ENCODE peak calls at places on chromosome 14, in four cellular contexts. One of them, this sample, is unnamed. For H3K4me1, the result is how much of the 10 kb centered on the place peaks cover.

GRCh38 chr14:99245541-99246511 is 26.2 kb downstream of the BCL11B start:
- DNase-seq in body of pancreas: no peak
- DNase-seq in heart left ventricle: no peak
- DNase-seq in breast epithelium: no peak
- DNase-seq in this sample: no peak

GRCh38 chr14:22432348-22432976 is 156.6 kb downstream of the DAD1 start:
- DNase-seq in body of pancreas: peak
- DNase-seq in heart left ventricle: no peak
- DNase-seq in breast epithelium: peak
- DNase-seq in this sample: peak

GRCh38 chr14:56135001-56135400 is 16.8 kb downstream of the PELI2 start:
- DNase-seq in body of pancreas: peak
- DNase-seq in heart left ventricle: no peak
- DNase-seq in breast epithelium: no peak
- DNase-seq in this sample: no peak

GRCh38 chr14:101635238-101636080 is 74.2 kb downstream of the DIO3 start:
- DNase-seq in body of pancreas: no peak
- DNase-seq in heart left ventricle: no peak
- DNase-seq in breast epithelium: no peak
- DNase-seq in this sample: no peak

GRCh38 chr14:69084023-69084422 is 68.9 kb downstream of the DCAF5 start:
- DNase-seq in body of pancreas: no peak
- DNase-seq in heart left ventricle: no peak
- DNase-seq in breast epithelium: no peak
- DNase-seq in this sample: no peak

GRCh38 chr14:72558721-72559120 is 335.2 kb downstream of the DPF3 start:
- DNase-seq in body of pancreas: no peak
- DNase-seq in heart left ventricle: no peak
- DNase-seq in breast epithelium: peak
- DNase-seq in this sample: no peak

GRCh38 chr14:78405071-78405856 is 235.1 kb downstream of the NRXN3 start:
- DNase-seq in body of pancreas: no peak
- DNase-seq in heart left ventricle: no peak
- DNase-seq in breast epithelium: no peak
- DNase-seq in this sample: no peak

GRCh38 chr14:31895206-31895605 is 181.9 kb upstream of the ARHGAP5 start:
- DNase-seq in body of pancreas: no peak
- DNase-seq in heart left ventricle: no peak
- DNase-seq in breast epithelium: no peak
- DNase-seq in this sample: no peak

GRCh38 chr14:101636081-101636560 is 74.8 kb downstream of the DIO3 start:
- DNase-seq in body of pancreas: no peak
- DNase-seq in heart left ventricle: no peak
- DNase-seq in breast epithelium: no peak
- DNase-seq in this sample: no peak

GRCh38 chr14:64508215-64508776 is 3.7 kb downstream of the ZBTB1 start:
- DNase-seq in body of pancreas: no peak
- DNase-seq in heart left ventricle: no peak
- DNase-seq in breast epithelium: no peak
- DNase-seq in this sample: no peak

GRCh38 chr14:75879031-75879430 is 102.8 kb downstream of the TGFB3 start:
- DNase-seq in body of pancreas: no peak
- DNase-seq in heart left ventricle: no peak
- DNase-seq in breast epithelium: no peak
- DNase-seq in this sample: no peak

GRCh38 chr14:94126800-94127199 is 2.6 kb downstream of the IFI27L2 start:
- DNase-seq in body of pancreas: no peak
- DNase-seq in heart left ventricle: no peak
- DNase-seq in breast epithelium: no peak
- DNase-seq in this sample: no peak

GRCh38 chr14:94128216-94128839 is 1.1 kb downstream of the IFI27L2 start:
- DNase-seq in body of pancreas: no peak
- DNase-seq in heart left ventricle: no peak
- DNase-seq in breast epithelium: no peak
- DNase-seq in this sample: no peak

GRCh38 chr14:94127330-94127729 is 2.1 kb downstream of the IFI27L2 start:
- DNase-seq in body of pancreas: no peak
- DNase-seq in heart left ventricle: no peak
- DNase-seq in breast epithelium: peak
- DNase-seq in this sample: no peak

GRCh38 chr14:94129758-94130414 is 482 bp upstream of the IFI27L2 start:
- DNase-seq in body of pancreas: no peak
- DNase-seq in heart left ventricle: peak
- DNase-seq in breast epithelium: no peak
- DNase-seq in this sample: peak

GRCh38 chr14:94129111-94129757 is at the start of gene IFI27L2:
- DNase-seq in body of pancreas: peak
- DNase-seq in heart left ventricle: peak
- DNase-seq in breast epithelium: peak
- DNase-seq in this sample: peak
- TF ChIP-seq CTCF in body of pancreas: peak
- TF ChIP-seq CTCF in heart left ventricle: peak
- TF ChIP-seq CTCF in breast epithelium: peak
- TF ChIP-seq CTCF in this sample: peak

GRCh38 chr14:21072781-21073339 is 2.8 kb downstream of the ARHGEF40 start:
- DNase-seq in body of pancreas: no peak
- DNase-seq in heart left ventricle: no peak
- DNase-seq in breast epithelium: no peak
- DNase-seq in this sample: no peak
- H3K4me1 ChIP-seq in body of pancreas: under half
- H3K4me1 ChIP-seq in heart left ventricle: under half
- H3K4me1 ChIP-seq in breast epithelium: under half
- H3K4me1 ChIP-seq in this sample: under half

GRCh38 chr14:61568572-61569011 is 126.7 kb upstream of the HIF1A start:
- DNase-seq in body of pancreas: peak
- DNase-seq in heart left ventricle: peak
- DNase-seq in breast epithelium: no peak
- DNase-seq in this sample: peak
- H3K4me3 ChIP-seq in body of pancreas: no peak
- H3K4me3 ChIP-seq in heart left ventricle: peak
- H3K4me3 ChIP-seq in breast epithelium: no peak
- H3K4me3 ChIP-seq in this sample: no peak

GRCh38 chr14:34241185-34241711 is 220.8 kb downstream of the SPTSSA start:
- DNase-seq in body of pancreas: no peak
- DNase-seq in heart left ventricle: no peak
- DNase-seq in breast epithelium: no peak
- DNase-seq in this sample: no peak
- TF ChIP-seq CTCF in body of pancreas: no peak
- TF ChIP-seq CTCF in heart left ventricle: no peak
- TF ChIP-seq CTCF in breast epithelium: no peak
- TF ChIP-seq CTCF in this sample: no peak

DNA sequence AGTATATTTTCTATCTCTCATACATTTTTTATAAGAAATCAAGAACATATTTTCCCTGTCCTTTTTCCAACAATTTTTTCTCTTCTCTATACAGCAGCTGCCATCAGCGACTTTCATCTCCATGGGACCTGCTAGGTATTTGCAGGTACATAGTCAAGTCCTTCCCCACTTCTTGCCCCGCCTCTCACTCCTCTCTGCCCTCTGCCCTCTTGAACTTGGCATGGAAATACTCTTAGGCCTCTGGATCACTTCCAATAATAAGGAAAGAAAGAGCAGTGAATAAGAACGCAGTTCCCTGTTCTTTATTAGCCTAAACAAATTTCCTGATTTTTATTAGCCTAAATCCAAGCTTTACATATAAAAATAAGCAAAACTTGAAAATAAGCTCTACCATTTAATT is 353.1 kb downstream of the SEC23A start:
- DNase-seq in body of pancreas: no peak
- DNase-seq in heart left ventricle: no peak
- DNase-seq in breast epithelium: no peak
- DNase-seq in this sample: no peak
- H3K4me1 ChIP-seq in body of pancreas: under half
- H3K4me1 ChIP-seq in heart left ventricle: under half
- H3K4me1 ChIP-seq in breast epithelium: under half
- H3K4me1 ChIP-seq in this sample: under half

GRCh38 chr14:103520269-103520656 is 2.4 kb downstream of the CKB start:
- DNase-seq in body of pancreas: no peak
- DNase-seq in heart left ventricle: no peak
- DNase-seq in breast epithelium: no peak
- DNase-seq in this sample: no peak
- H3K4me3 ChIP-seq in body of pancreas: no peak
- H3K4me3 ChIP-seq in heart left ventricle: no peak
- H3K4me3 ChIP-seq in breast epithelium: no peak
- H3K4me3 ChIP-seq in this sample: no peak

DNA sequence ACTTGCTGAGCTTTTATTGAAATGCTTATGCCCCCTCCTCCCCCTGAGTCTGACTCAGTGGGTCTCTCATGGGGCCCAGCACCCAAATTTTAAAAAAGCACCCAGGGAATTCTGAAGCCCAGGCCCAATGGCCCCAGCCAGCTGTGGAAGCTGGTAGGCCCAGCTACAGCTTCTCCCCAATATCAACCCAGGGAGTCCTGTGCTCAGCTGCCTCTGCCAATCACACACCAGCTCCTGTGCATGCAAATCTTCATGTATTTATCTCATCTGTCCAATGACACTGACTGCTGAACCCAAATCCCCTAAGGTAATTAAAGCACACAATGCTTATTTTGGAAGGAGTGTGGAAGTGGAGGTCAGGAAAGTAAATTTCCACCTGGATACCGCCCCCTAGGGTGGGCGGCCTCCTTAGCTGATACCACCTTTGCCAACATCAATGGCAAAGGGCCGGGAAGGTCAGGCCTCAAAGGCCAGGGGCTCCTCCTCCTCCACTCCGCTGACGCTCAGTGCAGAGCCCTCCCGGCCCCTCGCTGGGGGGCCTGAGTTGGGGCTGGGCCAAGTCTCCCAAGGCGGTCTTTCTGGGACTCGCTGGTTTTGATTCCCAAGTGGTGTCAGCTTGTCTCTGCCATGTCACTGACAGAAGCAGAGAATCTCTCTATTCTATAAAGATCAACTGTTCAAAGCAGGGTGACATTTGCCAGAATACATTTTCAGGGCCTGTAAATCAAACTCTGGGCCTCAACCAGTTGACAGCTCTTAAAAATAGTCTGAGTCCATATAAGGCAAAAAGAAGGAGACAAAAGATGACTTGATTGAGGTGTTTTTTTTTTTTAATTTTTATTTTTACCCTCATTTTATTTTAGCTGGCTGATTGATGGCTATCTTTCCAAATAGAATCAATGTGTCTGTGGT is 76.0 kb downstream of the CCDC88C start:
- DNase-seq in body of pancreas: no peak
- DNase-seq in heart left ventricle: no peak
- DNase-seq in breast epithelium: no peak
- DNase-seq in this sample: no peak
- TF ChIP-seq CTCF in body of pancreas: no peak
- TF ChIP-seq CTCF in heart left ventricle: no peak
- TF ChIP-seq CTCF in breast epithelium: no peak
- TF ChIP-seq CTCF in this sample: no peak

DNA sequence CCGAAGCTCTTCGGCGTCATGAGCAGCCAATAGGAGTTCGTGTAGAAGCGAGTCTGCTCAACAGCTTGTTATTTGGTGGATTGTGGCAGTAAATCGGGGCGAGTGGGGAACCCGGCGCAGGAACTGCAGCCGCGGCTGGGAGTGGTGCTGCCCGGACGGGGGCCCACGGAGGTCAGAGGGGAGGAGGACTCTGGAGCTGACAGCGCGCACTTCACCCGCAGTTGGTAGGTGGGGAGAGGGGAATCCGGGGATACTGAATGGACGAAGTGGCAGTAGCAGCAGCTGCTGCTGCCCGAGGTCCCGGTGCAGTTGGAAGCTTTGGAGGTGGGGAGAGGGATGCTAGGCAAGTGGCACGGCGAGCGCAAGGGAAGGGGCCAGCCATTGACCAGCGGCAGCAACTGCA is at the start of gene ARID4A:
- DNase-seq in body of pancreas: peak
- DNase-seq in heart left ventricle: peak
- DNase-seq in breast epithelium: no peak
- DNase-seq in this sample: peak
- H3K4me1 ChIP-seq in body of pancreas: under half
- H3K4me1 ChIP-seq in heart left ventricle: under half
- H3K4me1 ChIP-seq in breast epithelium: under half
- H3K4me1 ChIP-seq in this sample: under half

DNA sequence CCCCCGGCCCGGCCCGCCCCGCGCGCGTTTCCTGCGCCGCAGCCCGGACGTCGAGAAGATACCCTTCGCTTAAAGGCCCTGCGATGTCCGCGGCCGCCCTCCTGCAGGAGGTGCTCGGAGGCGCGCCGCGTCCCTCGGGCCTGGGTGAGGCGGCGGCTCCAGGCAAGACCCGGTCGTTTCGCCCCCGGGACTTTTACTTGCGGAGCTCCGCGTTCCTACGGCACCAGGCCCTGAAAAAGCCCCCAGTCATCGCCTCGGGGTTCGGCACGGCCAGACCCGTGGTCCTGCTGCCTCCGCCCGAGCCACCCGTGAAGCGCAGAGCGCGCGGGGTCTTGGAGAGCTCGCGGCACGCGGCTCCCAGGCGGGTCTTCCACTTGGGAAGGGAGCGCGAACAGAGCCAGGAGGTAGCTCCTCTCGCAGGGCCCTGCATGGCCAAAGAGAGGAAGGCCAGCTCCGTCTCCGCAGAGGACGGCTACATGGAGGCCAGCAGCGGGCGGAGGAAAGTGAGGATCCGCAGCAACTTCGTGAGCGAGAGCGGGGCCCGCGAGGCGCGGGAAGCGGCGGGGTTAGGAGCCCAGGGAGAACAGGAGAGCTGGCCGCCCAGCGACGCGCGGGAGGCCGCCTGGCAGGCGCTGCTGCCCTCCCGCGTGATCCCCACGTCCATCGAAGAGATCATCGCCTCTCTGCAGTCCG is 26.9 kb downstream of the TTC6 start:
- DNase-seq in body of pancreas: no peak
- DNase-seq in heart left ventricle: no peak
- DNase-seq in breast epithelium: no peak
- DNase-seq in this sample: no peak
- H3K4me3 ChIP-seq in body of pancreas: no peak
- H3K4me3 ChIP-seq in heart left ventricle: peak
- H3K4me3 ChIP-seq in breast epithelium: peak
- H3K4me3 ChIP-seq in this sample: no peak

GRCh38 chr14:25032092-25032784 is 17.7 kb downstream of the STXBP6 start:
- DNase-seq in body of pancreas: no peak
- DNase-seq in heart left ventricle: no peak
- DNase-seq in breast epithelium: no peak
- DNase-seq in this sample: no peak
- TF ChIP-seq CTCF in body of pancreas: no peak
- TF ChIP-seq CTCF in heart left ventricle: peak
- TF ChIP-seq CTCF in breast epithelium: no peak
- TF ChIP-seq CTCF in this sample: no peak